ENCODE peak calls at places on chromosome 9, in ten cellular contexts. One of them, this sample, is unnamed.

GRCh38 chr9:98967257-98967656 is 23.6 kb downstream of the COL15A1 start:
- DNase-seq in CD4-positive, CD25-positive, alpha-beta regulatory T cell: no peak
- DNase-seq in OCI-LY7: no peak
- DNase-seq in left ventricle myocardium inferior: no peak
- DNase-seq in right cardiac atrium: no peak
- DNase-seq in aorta: no peak
- DNase-seq in adrenal gland: no peak
- DNase-seq in hepatocyte: no peak
- DNase-seq in neuronal stem cell: no peak
- DNase-seq in GM23248: no peak
- DNase-seq in this sample: no peak

GRCh38 chr9:96605328-96605727 is 14.3 kb downstream of the CDC14B start:
- DNase-seq in GM23248: no peak
- DNase-seq in aorta: no peak
- DNase-seq in CD4-positive, CD25-positive, alpha-beta regulatory T cell: no peak
- DNase-seq in OCI-LY7: no peak
- DNase-seq in adrenal gland: no peak
- DNase-seq in right cardiac atrium: no peak
- DNase-seq in left ventricle myocardium inferior: no peak
- DNase-seq in neuronal stem cell: no peak
- DNase-seq in hepatocyte: no peak
- DNase-seq in this sample: no peak

GRCh38 chr9:103287361-103287760 is 292.2 kb downstream of the CYLC2 start:
- DNase-seq in hepatocyte: no peak
- DNase-seq in aorta: no peak
- DNase-seq in CD4-positive, CD25-positive, alpha-beta regulatory T cell: no peak
- DNase-seq in adrenal gland: no peak
- DNase-seq in OCI-LY7: no peak
- DNase-seq in GM23248: no peak
- DNase-seq in neuronal stem cell: no peak
- DNase-seq in left ventricle myocardium inferior: no peak
- DNase-seq in right cardiac atrium: no peak
- DNase-seq in this sample: no peak

GRCh38 chr9:109779711-109780452 is at the start of gene PALM2AKAP2:
- DNase-seq in neuronal stem cell: peak; percentile 74
- DNase-seq in adrenal gland: peak; percentile 75
- DNase-seq in OCI-LY7: no peak
- DNase-seq in GM23248: peak; percentile 89
- DNase-seq in left ventricle myocardium inferior: peak; percentile 78
- DNase-seq in aorta: peak; percentile 81
- DNase-seq in hepatocyte: peak; percentile 87
- DNase-seq in right cardiac atrium: peak; percentile 85
- DNase-seq in CD4-positive, CD25-positive, alpha-beta regulatory T cell: no peak
- DNase-seq in this sample: peak; percentile 85

GRCh38 chr9:38278931-38279532 is 113.5 kb upstream of the ALDH1B1 start:
- DNase-seq in left ventricle myocardium inferior: no peak
- DNase-seq in aorta: no peak
- DNase-seq in hepatocyte: no peak
- DNase-seq in CD4-positive, CD25-positive, alpha-beta regulatory T cell: no peak
- DNase-seq in right cardiac atrium: no peak
- DNase-seq in neuronal stem cell: no peak
- DNase-seq in adrenal gland: no peak
- DNase-seq in OCI-LY7: no peak
- DNase-seq in GM23248: no peak
- DNase-seq in this sample: no peak

GRCh38 chr9:94139672-94140417 is 55.6 kb downstream of the PTPDC1 start:
- DNase-seq in GM23248: peak; percentile 93
- DNase-seq in left ventricle myocardium inferior: peak; percentile 85
- DNase-seq in aorta: peak; percentile 94
- DNase-seq in CD4-positive, CD25-positive, alpha-beta regulatory T cell: no peak
- DNase-seq in hepatocyte: peak; percentile 71
- DNase-seq in neuronal stem cell: no peak
- DNase-seq in OCI-LY7: no peak
- DNase-seq in adrenal gland: peak; percentile 83
- DNase-seq in right cardiac atrium: peak; percentile 91
- DNase-seq in this sample: peak; percentile 92

GRCh38 chr9:29613773-29614172 is 2040.5 kb upstream of the C9orf72 start:
- DNase-seq in adrenal gland: no peak
- DNase-seq in OCI-LY7: no peak
- DNase-seq in aorta: no peak
- DNase-seq in GM23248: no peak
- DNase-seq in right cardiac atrium: no peak
- DNase-seq in left ventricle myocardium inferior: no peak
- DNase-seq in neuronal stem cell: no peak
- DNase-seq in hepatocyte: no peak
- DNase-seq in CD4-positive, CD25-positive, alpha-beta regulatory T cell: no peak
- DNase-seq in this sample: no peak

GRCh38 chr9:99115947-99116543 is 11.1 kb downstream of the TGFBR1 start:
- DNase-seq in neuronal stem cell: no peak
- DNase-seq in OCI-LY7: no peak
- DNase-seq in right cardiac atrium: no peak
- DNase-seq in adrenal gland: no peak
- DNase-seq in left ventricle myocardium inferior: no peak
- DNase-seq in aorta: no peak
- DNase-seq in CD4-positive, CD25-positive, alpha-beta regulatory T cell: no peak
- DNase-seq in hepatocyte: no peak
- DNase-seq in GM23248: no peak
- DNase-seq in this sample: no peak

GRCh38 chr9:129102095-129102525 is 8.5 kb downstream of the CRAT start:
- DNase-seq in aorta: no peak
- DNase-seq in neuronal stem cell: no peak
- DNase-seq in hepatocyte: no peak
- DNase-seq in OCI-LY7: no peak
- DNase-seq in CD4-positive, CD25-positive, alpha-beta regulatory T cell: no peak
- DNase-seq in adrenal gland: no peak
- DNase-seq in left ventricle myocardium inferior: no peak
- DNase-seq in GM23248: no peak
- DNase-seq in right cardiac atrium: no peak
- DNase-seq in this sample: no peak

GRCh38 chr9:113492343-113493079 is 29.0 kb downstream of the RGS3 start:
- DNase-seq in neuronal stem cell: no peak
- DNase-seq in right cardiac atrium: peak; percentile 54
- DNase-seq in CD4-positive, CD25-positive, alpha-beta regulatory T cell: no peak
- DNase-seq in GM23248: peak; percentile 48
- DNase-seq in hepatocyte: no peak
- DNase-seq in aorta: no peak
- DNase-seq in left ventricle myocardium inferior: peak; percentile 48
- DNase-seq in adrenal gland: no peak
- DNase-seq in OCI-LY7: no peak
- DNase-seq in this sample: peak; percentile 59

GRCh38 chr9:136499935-136500910 is 17.4 kb upstream of the SEC16A start:
- DNase-seq in neuronal stem cell: no peak
- DNase-seq in GM23248: no peak
- DNase-seq in OCI-LY7: no peak
- DNase-seq in right cardiac atrium: no peak
- DNase-seq in left ventricle myocardium inferior: no peak
- DNase-seq in aorta: no peak
- DNase-seq in CD4-positive, CD25-positive, alpha-beta regulatory T cell: no peak
- DNase-seq in adrenal gland: no peak
- DNase-seq in hepatocyte: no peak
- DNase-seq in this sample: no peak

GRCh38 chr9:131757549-131757948 is 17.7 kb upstream of the RAPGEF1 start:
- DNase-seq in OCI-LY7: no peak
- DNase-seq in adrenal gland: no peak
- DNase-seq in hepatocyte: no peak
- DNase-seq in right cardiac atrium: no peak
- DNase-seq in aorta: no peak
- DNase-seq in GM23248: no peak
- DNase-seq in left ventricle myocardium inferior: no peak
- DNase-seq in neuronal stem cell: no peak
- DNase-seq in CD4-positive, CD25-positive, alpha-beta regulatory T cell: no peak
- DNase-seq in this sample: no peak

GRCh38 chr9:118751077-118751847 is 618.0 kb downstream of the BRINP1 start:
- DNase-seq in neuronal stem cell: no peak
- DNase-seq in aorta: no peak
- DNase-seq in adrenal gland: no peak
- DNase-seq in left ventricle myocardium inferior: no peak
- DNase-seq in OCI-LY7: no peak
- DNase-seq in right cardiac atrium: no peak
- DNase-seq in GM23248: no peak
- DNase-seq in CD4-positive, CD25-positive, alpha-beta regulatory T cell: no peak
- DNase-seq in hepatocyte: no peak
- DNase-seq in this sample: no peak

GRCh38 chr9:104279535-104280215 is 185.6 kb downstream of the SMC2 start:
- DNase-seq in GM23248: peak; percentile 34
- DNase-seq in CD4-positive, CD25-positive, alpha-beta regulatory T cell: no peak
- DNase-seq in OCI-LY7: no peak
- DNase-seq in left ventricle myocardium inferior: no peak
- DNase-seq in adrenal gland: no peak
- DNase-seq in aorta: no peak
- DNase-seq in right cardiac atrium: no peak
- DNase-seq in hepatocyte: no peak
- DNase-seq in neuronal stem cell: no peak
- DNase-seq in this sample: no peak

GRCh38 chr9:77851862-77852602 is 179.6 kb downstream of the GNAQ start:
- DNase-seq in hepatocyte: no peak
- DNase-seq in adrenal gland: no peak
- DNase-seq in aorta: no peak
- DNase-seq in GM23248: no peak
- DNase-seq in neuronal stem cell: no peak
- DNase-seq in right cardiac atrium: no peak
- DNase-seq in left ventricle myocardium inferior: no peak
- DNase-seq in OCI-LY7: no peak
- DNase-seq in CD4-positive, CD25-positive, alpha-beta regulatory T cell: no peak
- DNase-seq in this sample: no peak
- H3K4me1 ChIP-seq in hepatocyte: peaks cover 13% of the 10 kb centered on the region
- H3K4me1 ChIP-seq in adrenal gland: peaks cover 45% of the 10 kb centered on the region
- H3K4me1 ChIP-seq in aorta: peaks cover 12% of the 10 kb centered on the region
- H3K4me1 ChIP-seq in GM23248: peaks cover 36% of the 10 kb centered on the region
- H3K4me1 ChIP-seq in neuronal stem cell: peaks cover 6% of the 10 kb centered on the region
- H3K4me1 ChIP-seq in right cardiac atrium: peaks cover 20% of the 10 kb centered on the region
- H3K4me1 ChIP-seq in left ventricle myocardium inferior: peaks cover 61% of the 10 kb centered on the region
- H3K4me1 ChIP-seq in OCI-LY7: no peaks in the 10 kb centered on the region
- H3K4me1 ChIP-seq in CD4-positive, CD25-positive, alpha-beta regulatory T cell: peaks cover 6% of the 10 kb centered on the region
- H3K4me1 ChIP-seq in this sample: peaks cover 43% of the 10 kb centered on the region

DNA sequence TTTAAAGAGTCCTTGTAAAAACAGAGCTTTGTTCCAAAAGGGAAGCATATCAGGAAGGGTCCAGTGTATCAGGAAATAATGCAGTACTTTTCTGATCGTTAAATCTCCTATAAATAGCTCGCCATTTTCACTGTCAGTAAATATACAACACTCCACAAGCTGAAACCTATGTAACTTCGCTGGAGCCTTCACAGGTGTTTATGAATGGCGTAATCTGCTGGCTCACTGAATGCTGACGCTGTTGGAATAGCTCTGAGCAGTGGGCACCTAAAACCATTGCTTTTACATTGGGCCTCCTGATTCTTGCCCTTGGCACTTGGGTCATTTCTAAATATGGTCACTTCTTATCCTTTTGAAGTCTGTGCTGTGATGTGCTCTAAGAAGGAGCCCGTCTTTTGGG is 4.3 kb downstream of the SHC3 start:
- DNase-seq in hepatocyte: no peak
- DNase-seq in aorta: no peak
- DNase-seq in adrenal gland: no peak
- DNase-seq in GM23248: no peak
- DNase-seq in OCI-LY7: no peak
- DNase-seq in neuronal stem cell: no peak
- DNase-seq in left ventricle myocardium inferior: no peak
- DNase-seq in CD4-positive, CD25-positive, alpha-beta regulatory T cell: no peak
- DNase-seq in right cardiac atrium: no peak
- DNase-seq in this sample: no peak
- H3K4me1 ChIP-seq in hepatocyte: peaks cover 17% of the 10 kb centered on the region
- H3K4me1 ChIP-seq in aorta: no peaks in the 10 kb centered on the region
- H3K4me1 ChIP-seq in adrenal gland: peaks cover 40% of the 10 kb centered on the region
- H3K4me1 ChIP-seq in GM23248: peaks cover 9% of the 10 kb centered on the region
- H3K4me1 ChIP-seq in OCI-LY7: no peaks in the 10 kb centered on the region
- H3K4me1 ChIP-seq in neuronal stem cell: peaks cover 22% of the 10 kb centered on the region
- H3K4me1 ChIP-seq in left ventricle myocardium inferior: peaks cover 23% of the 10 kb centered on the region
- H3K4me1 ChIP-seq in CD4-positive, CD25-positive, alpha-beta regulatory T cell: no peaks in the 10 kb centered on the region
- H3K4me1 ChIP-seq in right cardiac atrium: peaks cover 9% of the 10 kb centered on the region
- H3K4me1 ChIP-seq in this sample: peaks cover 18% of the 10 kb centered on the region

DNA sequence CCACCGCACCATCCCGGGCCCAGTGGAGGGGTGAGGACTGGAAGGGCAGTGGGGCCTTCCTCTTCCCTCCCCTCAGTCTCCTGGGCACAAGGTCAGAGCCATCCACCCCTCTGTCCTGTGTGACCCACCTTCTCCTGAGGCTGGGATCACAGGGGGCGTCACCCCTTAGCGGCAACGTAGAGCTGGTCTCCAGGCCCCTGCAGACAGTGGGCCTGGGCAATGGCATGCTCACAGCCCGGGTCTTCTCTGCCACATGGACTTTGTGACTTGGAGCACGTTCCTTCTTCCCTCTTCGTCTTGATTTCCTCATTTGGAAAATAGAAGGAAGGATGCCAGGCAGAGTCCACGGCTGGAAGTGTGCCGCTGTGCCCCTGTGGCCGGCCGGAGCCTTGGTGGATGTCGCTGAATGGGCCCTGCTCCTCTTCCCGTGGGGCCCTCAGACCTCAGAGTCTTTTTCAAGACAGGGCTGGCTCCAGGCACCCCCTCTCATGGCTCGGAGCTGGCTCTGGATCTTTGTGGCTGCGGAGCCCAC is 10.0 kb downstream of the RXRA start:
- DNase-seq in left ventricle myocardium inferior: no peak
- DNase-seq in OCI-LY7: no peak
- DNase-seq in neuronal stem cell: no peak
- DNase-seq in GM23248: no peak
- DNase-seq in aorta: no peak
- DNase-seq in adrenal gland: no peak
- DNase-seq in right cardiac atrium: no peak
- DNase-seq in CD4-positive, CD25-positive, alpha-beta regulatory T cell: no peak
- DNase-seq in hepatocyte: no peak
- DNase-seq in this sample: no peak
- H3K4me1 ChIP-seq in left ventricle myocardium inferior: peaks cover 100% of the 10 kb centered on the region
- H3K4me1 ChIP-seq in OCI-LY7: no peaks in the 10 kb centered on the region
- H3K4me1 ChIP-seq in neuronal stem cell: peaks cover 29% of the 10 kb centered on the region
- H3K4me1 ChIP-seq in GM23248: no peaks in the 10 kb centered on the region
- H3K4me1 ChIP-seq in aorta: no peaks in the 10 kb centered on the region
- H3K4me1 ChIP-seq in adrenal gland: peaks cover 98% of the 10 kb centered on the region
- H3K4me1 ChIP-seq in right cardiac atrium: peaks cover 60% of the 10 kb centered on the region
- H3K4me1 ChIP-seq in CD4-positive, CD25-positive, alpha-beta regulatory T cell: no peaks in the 10 kb centered on the region
- H3K4me1 ChIP-seq in hepatocyte: peaks cover 70% of the 10 kb centered on the region
- H3K4me1 ChIP-seq in this sample: peaks cover 100% of the 10 kb centered on the region

DNA sequence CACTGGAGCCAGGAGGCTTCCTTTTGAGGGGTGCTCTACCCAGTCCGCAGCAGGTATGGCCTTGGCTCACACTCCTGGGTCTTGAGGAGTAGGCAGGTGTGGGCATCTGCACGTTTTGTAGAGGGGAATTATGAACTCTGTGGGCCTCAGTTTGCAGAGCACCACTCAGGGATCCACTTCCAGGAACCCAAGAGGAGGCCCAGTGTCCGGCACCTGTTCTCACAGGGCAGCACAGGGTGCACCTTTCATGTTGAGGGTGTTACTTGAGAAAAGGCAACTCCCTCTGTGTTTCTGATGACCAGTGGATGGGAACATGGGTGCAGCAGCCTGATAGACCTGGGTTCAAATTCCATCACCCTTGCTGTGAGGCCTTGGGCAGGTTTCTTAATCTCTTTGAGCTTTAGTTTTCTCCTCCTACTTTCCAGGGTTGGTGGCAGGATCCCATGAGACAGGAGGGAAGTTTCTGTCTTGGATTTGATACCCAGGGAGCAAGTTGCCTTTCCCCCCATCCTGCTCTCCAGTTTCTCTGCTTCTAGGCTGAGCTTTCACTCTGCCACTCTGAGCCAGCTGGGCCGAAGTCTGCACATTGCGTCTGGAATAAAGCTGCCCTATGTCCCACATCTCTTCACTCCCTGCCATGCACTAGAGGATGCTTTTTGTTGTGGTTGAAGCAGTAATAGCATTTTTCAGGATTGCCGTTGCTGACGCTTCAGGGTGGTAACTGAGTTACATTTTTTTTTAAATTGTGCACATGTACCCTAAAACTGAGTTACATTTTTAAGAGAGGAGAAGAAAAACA is 40.3 kb upstream of the ANGPTL2 start:
- DNase-seq in adrenal gland: peak; percentile 14
- DNase-seq in hepatocyte: no peak
- DNase-seq in OCI-LY7: no peak
- DNase-seq in left ventricle myocardium inferior: no peak
- DNase-seq in GM23248: no peak
- DNase-seq in aorta: no peak
- DNase-seq in neuronal stem cell: no peak
- DNase-seq in right cardiac atrium: no peak
- DNase-seq in CD4-positive, CD25-positive, alpha-beta regulatory T cell: no peak
- DNase-seq in this sample: no peak
- H3K4me1 ChIP-seq in adrenal gland: peaks cover 21% of the 10 kb centered on the region
- H3K4me1 ChIP-seq in hepatocyte: peaks cover 10% of the 10 kb centered on the region
- H3K4me1 ChIP-seq in OCI-LY7: peaks cover 68% of the 10 kb centered on the region
- H3K4me1 ChIP-seq in left ventricle myocardium inferior: peaks cover 43% of the 10 kb centered on the region
- H3K4me1 ChIP-seq in GM23248: peaks cover 36% of the 10 kb centered on the region
- H3K4me1 ChIP-seq in aorta: no peaks in the 10 kb centered on the region
- H3K4me1 ChIP-seq in neuronal stem cell: peaks cover 6% of the 10 kb centered on the region
- H3K4me1 ChIP-seq in right cardiac atrium: peaks cover 2% of the 10 kb centered on the region
- H3K4me1 ChIP-seq in CD4-positive, CD25-positive, alpha-beta regulatory T cell: peaks cover 7% of the 10 kb centered on the region
- H3K4me1 ChIP-seq in this sample: no peaks in the 10 kb centered on the region